ENCODE peak calls at places on chromosomes 4 and X, in ten cellular contexts. One of them, this sample, is unnamed.

GRCh38 chr4:77695769-77696168 is 90.1 kb downstream of the CXCL13 start:
- DNase-seq in nephron progenitor cell: no peak
- DNase-seq in mammary epithelial cell: peak
- DNase-seq in activated CD4-positive, alpha-beta T cell treated with anti-CD3 and anti-CD28 coated beads for 36 hours: no peak
- DNase-seq in kidney glomerular epithelial cell: peak
- DNase-seq in RCC 7860: peak
- DNase-seq in adipocyte: peak
- DNase-seq in BJ: peak
- DNase-seq in fibroblast of lung: peak
- DNase-seq in stimulated activated CD8-positive, alpha-beta memory T cell treated with anti-CD3 and anti-CD28 coated beads, Interleukin-4, amount 100 ng/mL, for 4 hours: no peak
- DNase-seq in this sample: no peak

GRCh38 chr4:149999485-150000074 is 78.7 kb upstream of the DCLK2 start:
- DNase-seq in RCC 7860: peak
- DNase-seq in nephron progenitor cell: peak
- DNase-seq in BJ: no peak
- DNase-seq in kidney glomerular epithelial cell: peak
- DNase-seq in fibroblast of lung: peak
- DNase-seq in mammary epithelial cell: peak
- DNase-seq in adipocyte: peak
- DNase-seq in stimulated activated CD8-positive, alpha-beta memory T cell treated with anti-CD3 and anti-CD28 coated beads, Interleukin-4, amount 100 ng/mL, for 4 hours: no peak
- DNase-seq in activated CD4-positive, alpha-beta T cell treated with anti-CD3 and anti-CD28 coated beads for 36 hours: peak
- DNase-seq in this sample: peak

GRCh38 chrX:120549483-120550452 is 11.0 kb downstream of the CUL4B start:
- DNase-seq in RCC 7860: peak
- DNase-seq in stimulated activated CD8-positive, alpha-beta memory T cell treated with anti-CD3 and anti-CD28 coated beads, Interleukin-4, amount 100 ng/mL, for 4 hours: no peak
- DNase-seq in adipocyte: peak
- DNase-seq in fibroblast of lung: peak
- DNase-seq in nephron progenitor cell: no peak
- DNase-seq in mammary epithelial cell: peak
- DNase-seq in activated CD4-positive, alpha-beta T cell treated with anti-CD3 and anti-CD28 coated beads for 36 hours: peak
- DNase-seq in kidney glomerular epithelial cell: peak
- DNase-seq in BJ: peak
- DNase-seq in this sample: peak

GRCh38 chr4:109302366-109303140 is at the start of gene COL25A1:
- DNase-seq in fibroblast of lung: peak
- DNase-seq in mammary epithelial cell: no peak
- DNase-seq in BJ: no peak
- DNase-seq in kidney glomerular epithelial cell: peak
- DNase-seq in stimulated activated CD8-positive, alpha-beta memory T cell treated with anti-CD3 and anti-CD28 coated beads, Interleukin-4, amount 100 ng/mL, for 4 hours: peak
- DNase-seq in adipocyte: peak
- DNase-seq in nephron progenitor cell: peak
- DNase-seq in RCC 7860: no peak
- DNase-seq in activated CD4-positive, alpha-beta T cell treated with anti-CD3 and anti-CD28 coated beads for 36 hours: peak
- DNase-seq in this sample: no peak

GRCh38 chrX:104502460-104502859 is 63.5 kb upstream of the IL1RAPL2 start:
- DNase-seq in nephron progenitor cell: no peak
- DNase-seq in kidney glomerular epithelial cell: no peak
- DNase-seq in adipocyte: no peak
- DNase-seq in activated CD4-positive, alpha-beta T cell treated with anti-CD3 and anti-CD28 coated beads for 36 hours: no peak
- DNase-seq in fibroblast of lung: no peak
- DNase-seq in BJ: no peak
- DNase-seq in mammary epithelial cell: no peak
- DNase-seq in RCC 7860: no peak
- DNase-seq in stimulated activated CD8-positive, alpha-beta memory T cell treated with anti-CD3 and anti-CD28 coated beads, Interleukin-4, amount 100 ng/mL, for 4 hours: no peak
- DNase-seq in this sample: no peak

GRCh38 chr4:83036991-83037390 is 2.0 kb downstream of the COPS4 start:
- DNase-seq in fibroblast of lung: no peak
- DNase-seq in kidney glomerular epithelial cell: no peak
- DNase-seq in activated CD4-positive, alpha-beta T cell treated with anti-CD3 and anti-CD28 coated beads for 36 hours: no peak
- DNase-seq in adipocyte: no peak
- DNase-seq in mammary epithelial cell: no peak
- DNase-seq in RCC 7860: no peak
- DNase-seq in BJ: no peak
- DNase-seq in nephron progenitor cell: no peak
- DNase-seq in stimulated activated CD8-positive, alpha-beta memory T cell treated with anti-CD3 and anti-CD28 coated beads, Interleukin-4, amount 100 ng/mL, for 4 hours: no peak
- DNase-seq in this sample: no peak

GRCh38 chr4:139736257-139736626 is 70.6 kb downstream of the MGST2 start:
- DNase-seq in stimulated activated CD8-positive, alpha-beta memory T cell treated with anti-CD3 and anti-CD28 coated beads, Interleukin-4, amount 100 ng/mL, for 4 hours: no peak
- DNase-seq in fibroblast of lung: no peak
- DNase-seq in BJ: no peak
- DNase-seq in nephron progenitor cell: no peak
- DNase-seq in activated CD4-positive, alpha-beta T cell treated with anti-CD3 and anti-CD28 coated beads for 36 hours: peak
- DNase-seq in kidney glomerular epithelial cell: no peak
- DNase-seq in mammary epithelial cell: no peak
- DNase-seq in adipocyte: no peak
- DNase-seq in RCC 7860: no peak
- DNase-seq in this sample: no peak

GRCh38 chrX:20042221-20042620 is 51.4 kb upstream of the BCLAF3 start:
- DNase-seq in BJ: no peak
- DNase-seq in RCC 7860: no peak
- DNase-seq in activated CD4-positive, alpha-beta T cell treated with anti-CD3 and anti-CD28 coated beads for 36 hours: no peak
- DNase-seq in kidney glomerular epithelial cell: no peak
- DNase-seq in nephron progenitor cell: no peak
- DNase-seq in mammary epithelial cell: no peak
- DNase-seq in adipocyte: no peak
- DNase-seq in stimulated activated CD8-positive, alpha-beta memory T cell treated with anti-CD3 and anti-CD28 coated beads, Interleukin-4, amount 100 ng/mL, for 4 hours: no peak
- DNase-seq in fibroblast of lung: peak
- DNase-seq in this sample: no peak

GRCh38 chr4:13471400-13471799 is 12.7 kb downstream of the RAB28 start:
- DNase-seq in adipocyte: no peak
- DNase-seq in stimulated activated CD8-positive, alpha-beta memory T cell treated with anti-CD3 and anti-CD28 coated beads, Interleukin-4, amount 100 ng/mL, for 4 hours: no peak
- DNase-seq in fibroblast of lung: no peak
- DNase-seq in nephron progenitor cell: no peak
- DNase-seq in BJ: no peak
- DNase-seq in kidney glomerular epithelial cell: no peak
- DNase-seq in mammary epithelial cell: no peak
- DNase-seq in RCC 7860: no peak
- DNase-seq in activated CD4-positive, alpha-beta T cell treated with anti-CD3 and anti-CD28 coated beads for 36 hours: no peak
- DNase-seq in this sample: no peak

GRCh38 chr4:8507251-8507570 is 66.6 kb downstream of the TRMT44 start:
- DNase-seq in kidney glomerular epithelial cell: no peak
- DNase-seq in stimulated activated CD8-positive, alpha-beta memory T cell treated with anti-CD3 and anti-CD28 coated beads, Interleukin-4, amount 100 ng/mL, for 4 hours: no peak
- DNase-seq in adipocyte: no peak
- DNase-seq in activated CD4-positive, alpha-beta T cell treated with anti-CD3 and anti-CD28 coated beads for 36 hours: no peak
- DNase-seq in RCC 7860: no peak
- DNase-seq in fibroblast of lung: no peak
- DNase-seq in nephron progenitor cell: no peak
- DNase-seq in mammary epithelial cell: no peak
- DNase-seq in BJ: peak
- DNase-seq in this sample: no peak

GRCh38 chr4:4256799-4257198 is 8.8 kb upstream of the TMEM128 start:
- DNase-seq in adipocyte: no peak
- DNase-seq in activated CD4-positive, alpha-beta T cell treated with anti-CD3 and anti-CD28 coated beads for 36 hours: no peak
- DNase-seq in RCC 7860: no peak
- DNase-seq in mammary epithelial cell: peak
- DNase-seq in stimulated activated CD8-positive, alpha-beta memory T cell treated with anti-CD3 and anti-CD28 coated beads, Interleukin-4, amount 100 ng/mL, for 4 hours: no peak
- DNase-seq in kidney glomerular epithelial cell: no peak
- DNase-seq in BJ: no peak
- DNase-seq in fibroblast of lung: no peak
- DNase-seq in nephron progenitor cell: no peak
- DNase-seq in this sample: no peak

GRCh38 chr4:83751336-83751949 is 215.5 kb downstream of the GPAT3 start:
- DNase-seq in RCC 7860: no peak
- DNase-seq in fibroblast of lung: peak
- DNase-seq in kidney glomerular epithelial cell: peak
- DNase-seq in nephron progenitor cell: no peak
- DNase-seq in BJ: no peak
- DNase-seq in stimulated activated CD8-positive, alpha-beta memory T cell treated with anti-CD3 and anti-CD28 coated beads, Interleukin-4, amount 100 ng/mL, for 4 hours: no peak
- DNase-seq in activated CD4-positive, alpha-beta T cell treated with anti-CD3 and anti-CD28 coated beads for 36 hours: no peak
- DNase-seq in mammary epithelial cell: peak
- DNase-seq in adipocyte: no peak
- DNase-seq in this sample: no peak

GRCh38 chr4:111398906-111399330 is 746.3 kb upstream of the FAM241A start:
- DNase-seq in kidney glomerular epithelial cell: no peak
- DNase-seq in stimulated activated CD8-positive, alpha-beta memory T cell treated with anti-CD3 and anti-CD28 coated beads, Interleukin-4, amount 100 ng/mL, for 4 hours: no peak
- DNase-seq in BJ: no peak
- DNase-seq in adipocyte: peak
- DNase-seq in nephron progenitor cell: no peak
- DNase-seq in RCC 7860: no peak
- DNase-seq in mammary epithelial cell: no peak
- DNase-seq in activated CD4-positive, alpha-beta T cell treated with anti-CD3 and anti-CD28 coated beads for 36 hours: no peak
- DNase-seq in fibroblast of lung: peak
- DNase-seq in this sample: no peak

GRCh38 chrX:133045986-133046385 is 50.9 kb downstream of the USP26 start:
- DNase-seq in mammary epithelial cell: peak
- DNase-seq in nephron progenitor cell: no peak
- DNase-seq in fibroblast of lung: peak
- DNase-seq in RCC 7860: no peak
- DNase-seq in BJ: no peak
- DNase-seq in kidney glomerular epithelial cell: peak
- DNase-seq in activated CD4-positive, alpha-beta T cell treated with anti-CD3 and anti-CD28 coated beads for 36 hours: no peak
- DNase-seq in adipocyte: peak
- DNase-seq in stimulated activated CD8-positive, alpha-beta memory T cell treated with anti-CD3 and anti-CD28 coated beads, Interleukin-4, amount 100 ng/mL, for 4 hours: no peak
- DNase-seq in this sample: no peak

GRCh38 chr4:146486565-146486964 is 35.2 kb downstream of the SLC10A7 start:
- DNase-seq in fibroblast of lung: no peak
- DNase-seq in kidney glomerular epithelial cell: no peak
- DNase-seq in adipocyte: no peak
- DNase-seq in stimulated activated CD8-positive, alpha-beta memory T cell treated with anti-CD3 and anti-CD28 coated beads, Interleukin-4, amount 100 ng/mL, for 4 hours: no peak
- DNase-seq in activated CD4-positive, alpha-beta T cell treated with anti-CD3 and anti-CD28 coated beads for 36 hours: no peak
- DNase-seq in nephron progenitor cell: no peak
- DNase-seq in RCC 7860: no peak
- DNase-seq in BJ: no peak
- DNase-seq in mammary epithelial cell: no peak
- DNase-seq in this sample: no peak

GRCh38 chr4:142778430-142778829 is 67.7 kb downstream of the INPP4B start:
- DNase-seq in activated CD4-positive, alpha-beta T cell treated with anti-CD3 and anti-CD28 coated beads for 36 hours: no peak
- DNase-seq in kidney glomerular epithelial cell: no peak
- DNase-seq in fibroblast of lung: peak
- DNase-seq in mammary epithelial cell: peak
- DNase-seq in BJ: no peak
- DNase-seq in RCC 7860: no peak
- DNase-seq in nephron progenitor cell: no peak
- DNase-seq in stimulated activated CD8-positive, alpha-beta memory T cell treated with anti-CD3 and anti-CD28 coated beads, Interleukin-4, amount 100 ng/mL, for 4 hours: no peak
- DNase-seq in adipocyte: peak
- DNase-seq in this sample: no peak

GRCh38 chr4:26256016-26256415 is 64.8 kb upstream of the RBPJ start:
- DNase-seq in RCC 7860: no peak
- DNase-seq in BJ: peak
- DNase-seq in kidney glomerular epithelial cell: no peak
- DNase-seq in nephron progenitor cell: no peak
- DNase-seq in stimulated activated CD8-positive, alpha-beta memory T cell treated with anti-CD3 and anti-CD28 coated beads, Interleukin-4, amount 100 ng/mL, for 4 hours: no peak
- DNase-seq in fibroblast of lung: peak
- DNase-seq in adipocyte: peak
- DNase-seq in activated CD4-positive, alpha-beta T cell treated with anti-CD3 and anti-CD28 coated beads for 36 hours: no peak
- DNase-seq in mammary epithelial cell: no peak
- DNase-seq in this sample: no peak

GRCh38 chr4:3239342-3239741 is 9.6 kb upstream of the MSANTD1 start:
- DNase-seq in fibroblast of lung: no peak
- DNase-seq in activated CD4-positive, alpha-beta T cell treated with anti-CD3 and anti-CD28 coated beads for 36 hours: no peak
- DNase-seq in nephron progenitor cell: no peak
- DNase-seq in adipocyte: no peak
- DNase-seq in stimulated activated CD8-positive, alpha-beta memory T cell treated with anti-CD3 and anti-CD28 coated beads, Interleukin-4, amount 100 ng/mL, for 4 hours: no peak
- DNase-seq in kidney glomerular epithelial cell: no peak
- DNase-seq in BJ: no peak
- DNase-seq in mammary epithelial cell: no peak
- DNase-seq in RCC 7860: no peak
- DNase-seq in this sample: no peak

GRCh38 chr4:68129793-68130192 is at the start of gene TMPRSS11F:
- DNase-seq in BJ: no peak
- DNase-seq in adipocyte: no peak
- DNase-seq in stimulated activated CD8-positive, alpha-beta memory T cell treated with anti-CD3 and anti-CD28 coated beads, Interleukin-4, amount 100 ng/mL, for 4 hours: no peak
- DNase-seq in nephron progenitor cell: no peak
- DNase-seq in activated CD4-positive, alpha-beta T cell treated with anti-CD3 and anti-CD28 coated beads for 36 hours: no peak
- DNase-seq in mammary epithelial cell: peak
- DNase-seq in kidney glomerular epithelial cell: no peak
- DNase-seq in fibroblast of lung: no peak
- DNase-seq in RCC 7860: no peak
- DNase-seq in this sample: peak

GRCh38 chr4:89158884-89159503 is 47.7 kb downstream of the TIGD2 start:
- DNase-seq in stimulated activated CD8-positive, alpha-beta memory T cell treated with anti-CD3 and anti-CD28 coated beads, Interleukin-4, amount 100 ng/mL, for 4 hours: no peak
- DNase-seq in fibroblast of lung: peak
- DNase-seq in adipocyte: peak
- DNase-seq in kidney glomerular epithelial cell: peak
- DNase-seq in activated CD4-positive, alpha-beta T cell treated with anti-CD3 and anti-CD28 coated beads for 36 hours: no peak
- DNase-seq in mammary epithelial cell: peak
- DNase-seq in RCC 7860: peak
- DNase-seq in BJ: peak
- DNase-seq in nephron progenitor cell: no peak
- DNase-seq in this sample: peak

GRCh38 chr4:65658117-65658516 is 12.2 kb downstream of the EPHA5 start:
- DNase-seq in adipocyte: no peak
- DNase-seq in kidney glomerular epithelial cell: no peak
- DNase-seq in RCC 7860: no peak
- DNase-seq in mammary epithelial cell: no peak
- DNase-seq in nephron progenitor cell: no peak
- DNase-seq in stimulated activated CD8-positive, alpha-beta memory T cell treated with anti-CD3 and anti-CD28 coated beads, Interleukin-4, amount 100 ng/mL, for 4 hours: no peak
- DNase-seq in fibroblast of lung: no peak
- DNase-seq in BJ: no peak
- DNase-seq in activated CD4-positive, alpha-beta T cell treated with anti-CD3 and anti-CD28 coated beads for 36 hours: no peak
- DNase-seq in this sample: no peak

GRCh38 chr4:108117473-108118182 is 51.1 kb downstream of the LEF1 start:
- DNase-seq in stimulated activated CD8-positive, alpha-beta memory T cell treated with anti-CD3 and anti-CD28 coated beads, Interleukin-4, amount 100 ng/mL, for 4 hours: no peak
- DNase-seq in RCC 7860: no peak
- DNase-seq in kidney glomerular epithelial cell: no peak
- DNase-seq in fibroblast of lung: peak
- DNase-seq in mammary epithelial cell: no peak
- DNase-seq in activated CD4-positive, alpha-beta T cell treated with anti-CD3 and anti-CD28 coated beads for 36 hours: no peak
- DNase-seq in nephron progenitor cell: peak
- DNase-seq in adipocyte: no peak
- DNase-seq in BJ: no peak
- DNase-seq in this sample: no peak

GRCh38 chr4:168390041-168390440 is 71.5 kb upstream of the DDX60 start:
- DNase-seq in activated CD4-positive, alpha-beta T cell treated with anti-CD3 and anti-CD28 coated beads for 36 hours: no peak
- DNase-seq in adipocyte: no peak
- DNase-seq in kidney glomerular epithelial cell: no peak
- DNase-seq in fibroblast of lung: no peak
- DNase-seq in RCC 7860: no peak
- DNase-seq in nephron progenitor cell: no peak
- DNase-seq in mammary epithelial cell: no peak
- DNase-seq in BJ: no peak
- DNase-seq in stimulated activated CD8-positive, alpha-beta memory T cell treated with anti-CD3 and anti-CD28 coated beads, Interleukin-4, amount 100 ng/mL, for 4 hours: no peak
- DNase-seq in this sample: no peak

GRCh38 chr4:39494354-39494753 is 32.9 kb downstream of the UGDH start:
- DNase-seq in RCC 7860: no peak
- DNase-seq in activated CD4-positive, alpha-beta T cell treated with anti-CD3 and anti-CD28 coated beads for 36 hours: no peak
- DNase-seq in nephron progenitor cell: no peak
- DNase-seq in adipocyte: no peak
- DNase-seq in kidney glomerular epithelial cell: no peak
- DNase-seq in fibroblast of lung: no peak
- DNase-seq in stimulated activated CD8-positive, alpha-beta memory T cell treated with anti-CD3 and anti-CD28 coated beads, Interleukin-4, amount 100 ng/mL, for 4 hours: no peak
- DNase-seq in mammary epithelial cell: no peak
- DNase-seq in BJ: no peak
- DNase-seq in this sample: peak

GRCh38 chrX:1600406-1601050 is 9.1 kb downstream of the AKAP17A start:
- DNase-seq in fibroblast of lung: no peak
- DNase-seq in mammary epithelial cell: no peak
- DNase-seq in adipocyte: no peak
- DNase-seq in kidney glomerular epithelial cell: no peak
- DNase-seq in activated CD4-positive, alpha-beta T cell treated with anti-CD3 and anti-CD28 coated beads for 36 hours: no peak
- DNase-seq in RCC 7860: no peak
- DNase-seq in BJ: no peak
- DNase-seq in stimulated activated CD8-positive, alpha-beta memory T cell treated with anti-CD3 and anti-CD28 coated beads, Interleukin-4, amount 100 ng/mL, for 4 hours: no peak
- DNase-seq in nephron progenitor cell: no peak
- DNase-seq in this sample: no peak

GRCh38 chrX:130060122-130061069 is 49.9 kb downstream of the ELF4 start:
- DNase-seq in adipocyte: peak
- DNase-seq in stimulated activated CD8-positive, alpha-beta memory T cell treated with anti-CD3 and anti-CD28 coated beads, Interleukin-4, amount 100 ng/mL, for 4 hours: peak
- DNase-seq in nephron progenitor cell: peak
- DNase-seq in kidney glomerular epithelial cell: peak
- DNase-seq in RCC 7860: peak
- DNase-seq in activated CD4-positive, alpha-beta T cell treated with anti-CD3 and anti-CD28 coated beads for 36 hours: peak
- DNase-seq in fibroblast of lung: peak
- DNase-seq in BJ: no peak
- DNase-seq in mammary epithelial cell: peak
- DNase-seq in this sample: peak

GRCh38 chr4:26342328-26343040 is 21.7 kb downstream of the RBPJ start:
- DNase-seq in BJ: no peak
- DNase-seq in stimulated activated CD8-positive, alpha-beta memory T cell treated with anti-CD3 and anti-CD28 coated beads, Interleukin-4, amount 100 ng/mL, for 4 hours: no peak
- DNase-seq in RCC 7860: peak
- DNase-seq in nephron progenitor cell: no peak
- DNase-seq in mammary epithelial cell: peak
- DNase-seq in activated CD4-positive, alpha-beta T cell treated with anti-CD3 and anti-CD28 coated beads for 36 hours: no peak
- DNase-seq in kidney glomerular epithelial cell: peak
- DNase-seq in adipocyte: peak
- DNase-seq in fibroblast of lung: peak
- DNase-seq in this sample: peak

GRCh38 chr4:140754918-140755810 is 1.0 kb downstream of the TBC1D9 start:
- DNase-seq in kidney glomerular epithelial cell: peak
- DNase-seq in BJ: no peak
- DNase-seq in activated CD4-positive, alpha-beta T cell treated with anti-CD3 and anti-CD28 coated beads for 36 hours: no peak
- DNase-seq in adipocyte: no peak
- DNase-seq in stimulated activated CD8-positive, alpha-beta memory T cell treated with anti-CD3 and anti-CD28 coated beads, Interleukin-4, amount 100 ng/mL, for 4 hours: no peak
- DNase-seq in nephron progenitor cell: no peak
- DNase-seq in RCC 7860: no peak
- DNase-seq in mammary epithelial cell: no peak
- DNase-seq in fibroblast of lung: no peak
- DNase-seq in this sample: no peak

This sample was measured in Caco-2.